ENCODE peak calls at places on chromosomes 6 and 20, in ten cellular contexts. One of them, this sample, is unnamed.

GRCh38 chr20:53900380-53900999 is 169.9 kb downstream of the BCAS1 start:
- DNase-seq in MV-4-11: no peak
- DNase-seq in HT-29: no peak
- DNase-seq in effector CD4-positive, alpha-beta T cell: no peak
- DNase-seq in hippocampal formation: no peak
- DNase-seq in CD8-positive, alpha-beta T cell: no peak
- DNase-seq in mesenchymal stem cell: peak
- DNase-seq in left ventricle myocardium superior: no peak
- DNase-seq in uterus: no peak
- DNase-seq in M059J: peak
- DNase-seq in this sample: no peak

GRCh38 chr20:31723282-31724078 is 812 bp upstream of the BCL2L1 start:
- DNase-seq in CD8-positive, alpha-beta T cell: peak
- DNase-seq in hippocampal formation: peak
- DNase-seq in left ventricle myocardium superior: peak
- DNase-seq in M059J: peak
- DNase-seq in uterus: peak
- DNase-seq in effector CD4-positive, alpha-beta T cell: peak
- DNase-seq in HT-29: peak
- DNase-seq in MV-4-11: peak
- DNase-seq in mesenchymal stem cell: peak
- DNase-seq in this sample: peak

GRCh38 chr20:50194831-50195523 is 4.3 kb downstream of the CEBPB start:
- DNase-seq in left ventricle myocardium superior: no peak
- DNase-seq in uterus: no peak
- DNase-seq in CD8-positive, alpha-beta T cell: no peak
- DNase-seq in MV-4-11: no peak
- DNase-seq in hippocampal formation: no peak
- DNase-seq in M059J: no peak
- DNase-seq in mesenchymal stem cell: peak
- DNase-seq in HT-29: peak
- DNase-seq in effector CD4-positive, alpha-beta T cell: no peak
- DNase-seq in this sample: peak

GRCh38 chr6:157982297-157982579 is 575 bp downstream of the SYNJ2 start:
- DNase-seq in HT-29: peak
- DNase-seq in left ventricle myocardium superior: peak
- DNase-seq in MV-4-11: no peak
- DNase-seq in effector CD4-positive, alpha-beta T cell: peak
- DNase-seq in M059J: peak
- DNase-seq in hippocampal formation: no peak
- DNase-seq in CD8-positive, alpha-beta T cell: no peak
- DNase-seq in mesenchymal stem cell: peak
- DNase-seq in uterus: no peak
- DNase-seq in this sample: no peak

GRCh38 chr20:49496526-49497216 is 14.2 kb upstream of the KCNB1 start:
- DNase-seq in mesenchymal stem cell: no peak
- DNase-seq in HT-29: no peak
- DNase-seq in effector CD4-positive, alpha-beta T cell: no peak
- DNase-seq in M059J: no peak
- DNase-seq in MV-4-11: no peak
- DNase-seq in CD8-positive, alpha-beta T cell: no peak
- DNase-seq in uterus: no peak
- DNase-seq in hippocampal formation: no peak
- DNase-seq in left ventricle myocardium superior: no peak
- DNase-seq in this sample: no peak

GRCh38 chr20:25270829-25271251 is 23.0 kb downstream of the PYGB start:
- DNase-seq in HT-29: no peak
- DNase-seq in hippocampal formation: no peak
- DNase-seq in effector CD4-positive, alpha-beta T cell: no peak
- DNase-seq in CD8-positive, alpha-beta T cell: no peak
- DNase-seq in M059J: no peak
- DNase-seq in MV-4-11: no peak
- DNase-seq in uterus: no peak
- DNase-seq in mesenchymal stem cell: no peak
- DNase-seq in left ventricle myocardium superior: peak
- DNase-seq in this sample: no peak

GRCh38 chr6:136030131-136030530 is 178.6 kb downstream of the PDE7B start:
- DNase-seq in M059J: no peak
- DNase-seq in hippocampal formation: no peak
- DNase-seq in MV-4-11: no peak
- DNase-seq in left ventricle myocardium superior: no peak
- DNase-seq in HT-29: no peak
- DNase-seq in mesenchymal stem cell: no peak
- DNase-seq in uterus: no peak
- DNase-seq in effector CD4-positive, alpha-beta T cell: no peak
- DNase-seq in CD8-positive, alpha-beta T cell: no peak
- DNase-seq in this sample: no peak

GRCh38 chr6:33128318-33128717 is 52.5 kb downstream of the HLA-DPB1 start:
- DNase-seq in effector CD4-positive, alpha-beta T cell: no peak
- DNase-seq in CD8-positive, alpha-beta T cell: no peak
- DNase-seq in HT-29: no peak
- DNase-seq in MV-4-11: no peak
- DNase-seq in hippocampal formation: no peak
- DNase-seq in M059J: no peak
- DNase-seq in mesenchymal stem cell: no peak
- DNase-seq in left ventricle myocardium superior: no peak
- DNase-seq in uterus: no peak
- DNase-seq in this sample: no peak

GRCh38 chr20:653590-654426 is 808 bp upstream of the SRXN1 start:
- DNase-seq in uterus: no peak
- DNase-seq in left ventricle myocardium superior: no peak
- DNase-seq in HT-29: no peak
- DNase-seq in CD8-positive, alpha-beta T cell: no peak
- DNase-seq in M059J: no peak
- DNase-seq in MV-4-11: no peak
- DNase-seq in effector CD4-positive, alpha-beta T cell: no peak
- DNase-seq in mesenchymal stem cell: no peak
- DNase-seq in hippocampal formation: no peak
- DNase-seq in this sample: no peak

GRCh38 chr6:87237804-87238203 is 82.4 kb downstream of the ZNF292 start:
- DNase-seq in CD8-positive, alpha-beta T cell: no peak
- DNase-seq in HT-29: peak
- DNase-seq in uterus: no peak
- DNase-seq in mesenchymal stem cell: peak
- DNase-seq in hippocampal formation: peak
- DNase-seq in left ventricle myocardium superior: no peak
- DNase-seq in effector CD4-positive, alpha-beta T cell: no peak
- DNase-seq in MV-4-11: no peak
- DNase-seq in M059J: peak
- DNase-seq in this sample: no peak

GRCh38 chr6:169292340-169293124 is 38.9 kb upstream of the THBS2 start:
- DNase-seq in uterus: peak
- DNase-seq in HT-29: no peak
- DNase-seq in CD8-positive, alpha-beta T cell: no peak
- DNase-seq in mesenchymal stem cell: peak
- DNase-seq in effector CD4-positive, alpha-beta T cell: no peak
- DNase-seq in MV-4-11: peak
- DNase-seq in left ventricle myocardium superior: peak
- DNase-seq in M059J: peak
- DNase-seq in hippocampal formation: no peak
- DNase-seq in this sample: peak

GRCh38 chr6:12232339-12232738 is 57.8 kb upstream of the EDN1 start:
- DNase-seq in M059J: peak
- DNase-seq in effector CD4-positive, alpha-beta T cell: no peak
- DNase-seq in MV-4-11: peak
- DNase-seq in HT-29: no peak
- DNase-seq in uterus: no peak
- DNase-seq in hippocampal formation: no peak
- DNase-seq in CD8-positive, alpha-beta T cell: no peak
- DNase-seq in left ventricle myocardium superior: no peak
- DNase-seq in mesenchymal stem cell: peak
- DNase-seq in this sample: no peak

GRCh38 chr6:66866801-66867200 is 1159.8 kb upstream of the EYS start:
- DNase-seq in mesenchymal stem cell: no peak
- DNase-seq in left ventricle myocardium superior: no peak
- DNase-seq in hippocampal formation: no peak
- DNase-seq in HT-29: no peak
- DNase-seq in effector CD4-positive, alpha-beta T cell: no peak
- DNase-seq in MV-4-11: no peak
- DNase-seq in M059J: peak
- DNase-seq in uterus: no peak
- DNase-seq in CD8-positive, alpha-beta T cell: no peak
- DNase-seq in this sample: no peak